ENCODE peak calls at places on chromosomes 5 and 9, in six cellular contexts. Q, J, T, M, W and K are unnamed samples.

GRCh38 chr9:131674425-131675421 is 65.2 kb downstream of the RAPGEF1 start:
- DNase-seq in Q (no peak), J (no peak), T (no peak), M (no peak), W (no peak), K (peak)

GRCh38 chr5:132065351-132065937 is 5.0 kb downstream of the IL3 start:
- DNase-seq in Q (peak), J (peak), T (peak), M (peak), W (peak), K (peak)

GRCh38 chr5:112647428-112647827 is 90.3 kb upstream of the APC start:
- DNase-seq in Q (peak), J (no peak), T (peak), M (no peak), W (no peak), K (no peak)

GRCh38 chr9:128244443-128245226 is 31.2 kb downstream of the GOLGA2 start:
- DNase-seq in Q (peak), J (no peak), T (no peak), M (peak), W (peak), K (no peak)

GRCh38 chr5:111968459-111968858 is 211.5 kb upstream of the NREP start:
- DNase-seq in Q (no peak), J (no peak), T (no peak), M (peak), W (peak), K (no peak)

GRCh38 chr5:59358497-59358896 is 535.0 kb downstream of the PDE4D start:
- DNase-seq in Q (peak), J (no peak), T (no peak), M (peak), W (peak), K (no peak)

GRCh38 chr9:84597131-84597530 is 72.4 kb upstream of the NTRK2 start:
- DNase-seq in Q (no peak), J (no peak), T (no peak), M (no peak), W (no peak), K (no peak)

GRCh38 chr5:11719888-11720481 is 184.3 kb downstream of the CTNND2 start:
- DNase-seq in Q (peak), J (peak), T (peak), M (no peak), W (peak), K (peak)

GRCh38 chr5:10902145-10902544 is 141.1 kb upstream of the DAP start:
- DNase-seq in Q (no peak), J (no peak), T (no peak), M (peak), W (peak), K (no peak)

GRCh38 chr5:174799146-174799545 is 74.8 kb downstream of the MSX2 start:
- DNase-seq in Q (no peak), J (no peak), T (no peak), M (no peak), W (no peak), K (no peak)

GRCh38 chr5:58983496-58983895 is 400.6 kb downstream of the RAB3C start:
- DNase-seq in Q (no peak), J (no peak), T (no peak), M (peak), W (peak), K (peak)

GRCh38 chr5:146890733-146891440 is 12.3 kb upstream of the PPP2R2B start:
- DNase-seq in Q (no peak), J (no peak), T (no peak), M (no peak), W (peak), K (no peak)

GRCh38 chr5:149358818-149359217 is 972 bp downstream of the PCYOX1L start:
- DNase-seq in Q (no peak), J (no peak), T (no peak), M (peak), W (peak), K (no peak)

GRCh38 chr9:4496497-4496896 is 6.2 kb downstream of the SLC1A1 start:
- DNase-seq in Q (no peak), J (no peak), T (no peak), M (no peak), W (no peak), K (no peak)

GRCh38 chr5:124399426-124399961 is 346.9 kb downstream of the ZNF608 start:
- DNase-seq in Q (no peak), J (no peak), T (no peak), M (no peak), W (no peak), K (no peak)

DNA sequence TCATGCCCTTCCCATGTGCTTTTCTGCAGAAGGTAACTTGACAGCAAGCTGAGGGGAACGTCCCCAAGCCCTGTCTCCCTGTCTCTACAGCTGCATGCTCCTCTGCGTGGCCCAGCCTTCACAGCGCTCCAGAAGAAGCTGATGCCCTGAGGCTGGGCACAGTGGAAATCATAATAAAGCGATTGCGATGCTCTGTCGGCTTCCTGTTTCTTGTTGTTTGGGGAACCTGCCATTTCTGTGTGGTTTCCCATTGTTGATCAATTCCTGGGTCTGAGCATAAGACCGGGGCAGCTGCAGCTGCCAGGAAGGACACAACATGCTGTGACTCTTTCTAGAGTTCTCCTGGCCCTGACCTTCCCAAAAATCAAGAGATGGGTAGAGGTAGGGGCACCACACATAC is 7.2 kb upstream of the DNAJB5 start:
- DNase-seq in Q (no peak), J (no peak), T (no peak), M (no peak), W (no peak), K (no peak)
- H3K14ac ChIP-seq in Q (no peak), J (no peak), T (no peak), M (no peak), W (no peak), K (no peak)

GRCh38 chr9:36956908-36957307 is 77.2 kb downstream of the PAX5 start:
- DNase-seq in Q (peak), J (no peak), T (no peak), M (no peak), W (no peak), K (no peak)
- H3K23ac ChIP-seq in Q (no peak), J (no peak), T (no peak), M (no peak), W (no peak), K (no peak)

DNA sequence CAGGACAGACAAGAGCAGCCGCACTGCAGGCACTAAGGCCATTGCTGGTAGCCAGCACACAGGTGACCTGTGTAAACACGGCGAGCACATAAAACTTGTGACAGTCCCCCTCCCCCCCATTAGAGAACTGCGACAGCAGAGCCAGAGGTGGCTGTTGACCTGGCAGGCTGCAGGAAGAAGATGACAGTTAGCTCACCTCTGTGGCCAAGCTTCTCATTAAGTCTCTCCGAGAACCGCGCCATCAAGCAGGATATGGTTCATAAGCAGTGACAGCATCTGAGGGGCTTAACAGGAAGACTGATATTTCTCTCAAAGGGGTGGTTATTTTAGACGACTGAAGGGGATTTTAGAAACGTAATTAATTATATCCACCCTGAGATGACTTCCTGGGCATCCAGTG is 5.2 kb downstream of the SURF4 start:
- DNase-seq in Q (no peak), J (no peak), T (no peak), M (no peak), W (no peak), K (no peak)
- H3K27ac ChIP-seq in Q (no peak), J (no peak), T (no peak), M (no peak), W (no peak), K (no peak)

DNA sequence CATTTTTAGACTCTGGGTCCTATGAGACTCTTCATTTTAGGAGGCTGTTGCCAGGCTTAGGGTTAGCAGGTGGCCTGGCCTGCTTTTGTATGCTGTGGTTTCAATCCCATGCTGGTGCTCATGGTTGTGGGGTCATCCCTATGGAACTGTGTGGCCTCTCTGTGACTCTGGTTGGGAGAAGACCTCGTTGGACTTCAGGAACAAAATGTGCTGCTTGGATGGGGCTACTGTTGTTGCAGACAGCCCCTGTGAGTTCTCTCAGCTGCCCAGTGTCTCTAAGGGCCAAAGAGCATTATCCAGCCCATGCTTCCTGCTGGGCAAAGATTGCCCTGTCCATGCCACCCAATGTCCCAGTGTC is 169.5 kb upstream of the S1PR3 start:
- DNase-seq in Q (no peak), J (no peak), T (peak), M (no peak), W (no peak), K (no peak)
- H3K14ac ChIP-seq in Q (no peak), J (no peak), T (no peak), M (no peak), W (no peak), K (no peak)

DNA sequence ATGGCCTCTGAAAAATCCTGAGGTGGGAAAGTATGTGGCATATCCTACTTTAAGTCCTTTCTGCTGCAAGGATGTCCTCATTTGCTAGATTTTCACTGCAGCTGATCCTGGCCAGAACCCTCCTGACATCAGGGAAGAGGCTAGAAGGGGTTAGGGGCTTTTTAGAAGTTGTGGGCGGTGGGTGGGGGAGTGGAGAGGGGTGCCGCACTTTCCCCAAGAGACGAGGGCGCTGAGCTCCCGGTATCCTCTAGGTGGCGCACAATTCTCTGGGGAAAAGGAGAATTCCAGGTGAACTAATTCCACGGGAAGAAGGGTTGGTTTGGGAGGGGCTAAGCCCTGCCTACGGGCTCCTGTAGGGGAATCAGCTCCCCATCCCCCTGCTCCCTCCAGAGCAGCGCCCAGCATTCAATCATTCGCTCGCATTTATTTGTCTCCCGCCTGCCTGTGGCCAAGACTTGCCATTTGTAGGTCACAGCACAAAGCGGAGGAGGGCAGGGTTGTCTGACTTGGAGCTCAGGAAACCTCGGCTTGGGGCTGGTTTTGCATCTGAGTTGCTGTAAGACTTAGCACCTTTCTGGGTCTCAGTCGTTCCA is 42.9 kb upstream of the HAND1 start:
- DNase-seq in Q (peak), J (peak), T (peak), M (no peak), W (peak), K (peak)
- H3K23ac ChIP-seq in Q (no peak), J (no peak), T (no peak), M (no peak), W (no peak), K (no peak)

DNA sequence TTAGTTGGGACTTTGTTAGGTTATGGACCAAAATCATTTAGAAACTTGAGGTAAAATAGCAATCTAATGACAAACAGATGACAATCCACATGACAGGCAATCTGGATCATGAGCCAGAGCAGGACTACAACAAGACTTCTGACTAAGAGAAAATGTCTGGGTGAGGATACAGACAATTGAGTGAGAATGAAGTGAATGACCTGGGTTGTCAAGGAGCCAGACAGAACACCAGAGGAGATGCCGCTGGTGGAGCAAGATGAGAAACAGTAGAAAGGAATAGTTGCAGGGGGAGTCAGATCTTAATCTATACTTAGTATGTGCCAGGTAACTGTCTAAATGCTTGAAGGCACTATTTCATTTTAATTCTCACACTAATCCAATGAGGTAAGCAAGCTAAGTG is 277.8 kb downstream of the PRELID2 start:
- DNase-seq in Q (no peak), J (no peak), T (no peak), M (no peak), W (no peak), K (no peak)
- H3K27ac ChIP-seq in Q (no peak), J (no peak), T (no peak), M (no peak), W (no peak), K (peak)